ENCODE peak calls at places on chromosomes 6 and 20, in four cellular contexts. Q is K562, Z is colonic mucosa, M is lung. E is an unnamed sample.
A peak's percentile ranks its signal among the peaks of the same experiment; 100 is the strongest.

GRCh38 chr20:35739294-35740163 is 2.5 kb downstream of the RBM39 start:
- DNase-seq in Q (peak; percentile 37), M (no peak), Z (no peak), E (no peak)

GRCh38 chr6:20564269-20564668 is 30.0 kb downstream of the CDKAL1 start:
- DNase-seq in M (no peak), Z (no peak), Q (peak; percentile 27), E (peak; percentile 19)

GRCh38 chr6:155171747-155172191 is 92.0 kb upstream of the CLDN20 start:
- DNase-seq in M (no peak), Q (no peak), Z (no peak), E (no peak)

GRCh38 chr20:17625246-17626051 is 55.6 kb downstream of the DSTN start:
- DNase-seq in Z (no peak), M (no peak), Q (no peak), E (peak; percentile 51)

GRCh38 chr6:140077712-140078551 is 703.5 kb upstream of the CITED2 start:
- DNase-seq in Q (no peak), M (no peak), Z (no peak), E (no peak)

GRCh38 chr6:18467741-18468140 is 80.6 kb downstream of the RNF144B start:
- DNase-seq in Q (no peak), M (no peak), Z (no peak), E (no peak)

GRCh38 chr6:160139420-160139851 is 17.8 kb downstream of the SLC22A1 start:
- DNase-seq in Q (no peak), Z (no peak), M (no peak), E (no peak)

GRCh38 chr6:53250761-53251672 is 97.7 kb downstream of the ELOVL5 start:
- DNase-seq in M (no peak), Q (no peak), Z (no peak), E (no peak)

GRCh38 chr6:28462401-28462800 is 19.1 kb upstream of the ZSCAN23 start:
- DNase-seq in Q (peak; percentile 27), M (no peak), Z (no peak), E (no peak)

GRCh38 chr6:7052441-7052936 is 55.3 kb upstream of the RREB1 start:
- DNase-seq in Z (peak; percentile 47), M (peak; percentile 52), Q (no peak), E (peak; percentile 79)

GRCh38 chr20:5863040-5863811 is 87.1 kb downstream of the TRMT6 start:
- DNase-seq in Z (no peak), Q (no peak), M (no peak), E (no peak)

GRCh38 chr20:37760322-37760721 is 66.5 kb downstream of the CTNNBL1 start:
- DNase-seq in Q (no peak), M (no peak), Z (no peak), E (no peak)

GRCh38 chr6:28658475-28659249 is 133.0 kb downstream of the GPX5 start:
- DNase-seq in M (no peak), Z (no peak), Q (no peak), E (peak; percentile 50)

GRCh38 chr6:50819527-50819905 is 845 bp downstream of the TFAP2B start:
- DNase-seq in Z (no peak), Q (no peak), M (no peak), E (peak; percentile 77)

GRCh38 chr6:20572940-20573339 is 38.7 kb downstream of the CDKAL1 start:
- DNase-seq in Q (no peak), Z (no peak), M (no peak), E (no peak)

DNA sequence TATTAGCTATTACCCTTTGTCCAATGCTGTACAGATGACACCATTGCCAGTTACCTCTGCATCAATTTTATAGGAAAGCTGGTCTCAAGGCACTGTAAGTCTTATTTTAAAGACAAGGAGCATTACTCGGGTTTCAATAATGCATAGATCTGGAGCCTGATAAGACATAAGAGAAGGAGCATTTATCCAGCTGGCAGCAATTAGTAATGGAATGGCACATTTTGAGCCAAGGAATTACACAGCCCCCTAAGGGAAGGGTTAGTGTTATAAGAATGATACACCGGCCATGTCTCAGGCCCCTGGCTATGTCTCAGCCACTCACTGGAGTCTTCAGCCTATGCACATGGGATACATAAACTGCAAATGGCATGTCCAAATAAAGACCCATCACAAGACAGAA is 23.1 kb upstream of the TMEM242 start:
- DNase-seq in Q (no peak), Z (no peak), M (no peak), E (no peak)
- H3K4me3 ChIP-seq in Q (no peak overlapping the region), Z (no peak overlapping the region), M (no peak overlapping the region), E (no peak overlapping the region)

GRCh38 chr6:35054743-35055130 is 86.4 kb downstream of the TCP11 start:
- DNase-seq in Z (no peak), M (no peak), Q (no peak), E (no peak)

GRCh38 chr6:35054106-35054742 is 86.9 kb downstream of the TCP11 start:
- DNase-seq in Z (no peak), M (no peak), Q (no peak), E (no peak)

GRCh38 chr6:35057449-35058030 is 83.6 kb downstream of the TCP11 start:
- DNase-seq in M (no peak), Z (no peak), Q (no peak), E (no peak)

GRCh38 chr6:35056952-35057351 is 84.2 kb downstream of the TCP11 start:
- DNase-seq in M (no peak), Z (no peak), Q (no peak), E (no peak)

GRCh38 chr6:35055906-35056305 is 85.2 kb downstream of the TCP11 start:
- DNase-seq in M (no peak), Z (no peak), Q (no peak), E (no peak)
- H3K36me3 ChIP-seq in M (peaks cover 43% of the 10 kb centered on the region), Z (no peaks in the 10 kb centered on the region), Q (peaks cover 5% of the 10 kb centered on the region), E (peaks cover 12% of the 10 kb centered on the region)

GRCh38 chr6:161832622-161833021 is 558.8 kb upstream of the AGPAT4 start:
- DNase-seq in M (no peak), Q (no peak), Z (no peak), E (no peak)
- H3K27me3 ChIP-seq in M (no peaks in the 10 kb centered on the region), Q (peaks cover 58% of the 10 kb centered on the region), Z (no peaks in the 10 kb centered on the region), E (no peaks in the 10 kb centered on the region)

GRCh38 chr20:46895906-46896242 is 1.2 kb downstream of the EYA2 start:
- DNase-seq in Z (no peak), Q (no peak), M (no peak), E (no peak)
- H3K4me3 ChIP-seq in Z (peak overlapping the region; percentile 55), Q (no peak overlapping the region), M (no peak overlapping the region), E (peak overlapping the region; percentile 58)

GRCh38 chr20:57398901-57399535 is 7.8 kb downstream of the RBM38 start:
- DNase-seq in M (no peak), Q (no peak), Z (no peak), E (peak; percentile 51)
- H3K36me3 ChIP-seq in M (peaks cover 32% of the 10 kb centered on the region), Q (peaks cover 98% of the 10 kb centered on the region), Z (no peaks in the 10 kb centered on the region), E (peaks cover 19% of the 10 kb centered on the region)

DNA sequence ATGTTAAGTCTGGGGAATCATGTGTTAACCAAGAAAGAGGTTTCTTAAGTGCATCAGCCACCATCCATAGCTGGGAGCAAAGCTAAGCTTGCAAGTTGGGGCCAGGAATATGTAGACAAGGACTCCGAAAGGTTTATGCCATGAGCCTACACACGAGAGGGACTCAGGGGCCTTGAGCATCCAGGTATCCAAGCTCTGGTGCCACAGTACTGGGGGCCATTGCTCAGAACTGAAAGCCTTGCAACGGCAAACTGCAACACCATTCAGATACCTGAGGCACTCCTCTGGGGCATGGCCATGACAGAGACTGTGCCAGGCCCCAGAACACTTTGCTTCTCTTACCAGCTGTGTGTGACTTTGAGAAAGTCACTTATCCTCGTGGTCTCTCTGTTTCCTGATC is 27.6 kb downstream of the PRND start:
- DNase-seq in Z (no peak), M (no peak), Q (no peak), E (no peak)
- H3K27me3 ChIP-seq in Z (no peaks in the 10 kb centered on the region), M (no peaks in the 10 kb centered on the region), Q (peaks cover 5% of the 10 kb centered on the region), E (no peaks in the 10 kb centered on the region)

DNA sequence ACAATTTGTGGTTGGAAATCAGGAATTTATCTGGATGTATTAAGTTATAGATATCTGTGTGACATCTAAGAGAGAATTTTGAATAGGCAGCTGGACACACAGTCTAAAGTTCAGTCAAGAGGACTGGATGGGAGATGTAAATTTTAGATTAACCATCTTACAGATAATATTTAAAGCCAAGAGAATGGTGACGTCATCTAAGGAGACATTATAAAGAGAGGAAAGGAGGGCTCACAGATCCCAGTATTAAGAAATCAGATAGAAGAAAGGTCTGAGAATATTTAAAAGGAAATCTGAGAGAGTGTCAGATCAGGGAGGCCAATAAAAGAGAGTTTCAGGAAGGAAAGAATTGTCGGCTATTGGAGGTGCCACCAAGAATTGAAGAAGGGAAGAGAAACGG is 9.4 kb downstream of the COL19A1 start:
- DNase-seq in Z (no peak), Q (no peak), M (no peak), E (no peak)
- H3K4me3 ChIP-seq in Z (no peak overlapping the region), Q (no peak overlapping the region), M (no peak overlapping the region), E (no peak overlapping the region)